ENCODE peak calls at places on chromosomes 12 and 14, in six cellular contexts. N is tibial artery, J is suprapubic skin, I is lung, E is fibroblast of the aortic adventitia, F is lower leg skin. Z is an unnamed sample.

GRCh38 chr14:35332517-35333346 is 40.5 kb downstream of the PSMA6 start:
- DNase-seq in N (no peak), J (no peak), I (no peak), E (peak; percentile 17), F (no peak), Z (no peak)

GRCh38 chr14:25006961-25007795 is 42.8 kb downstream of the STXBP6 start:
- DNase-seq in N (no peak), J (no peak), I (no peak), E (peak; percentile 86), F (no peak), Z (no peak)

GRCh38 chr12:89750821-89751227 is 42.2 kb upstream of the ATP2B1 start:
- DNase-seq in N (no peak), J (no peak), I (no peak), E (peak; percentile 47), F (no peak), Z (no peak)

GRCh38 chr12:32031109-32031508 is 71.9 kb downstream of the RESF1 start:
- DNase-seq in N (no peak), J (peak; percentile 12), I (no peak), E (peak; percentile 17), F (no peak), Z (no peak)

GRCh38 chr12:90510948-90511347 is 444.0 kb downstream of the CCER1 start:
- DNase-seq in N (no peak), J (no peak), I (no peak), E (no peak), F (no peak), Z (no peak)

GRCh38 chr12:46071335-46071734 is 81.0 kb upstream of the SCAF11 start:
- DNase-seq in N (no peak), J (no peak), I (no peak), E (no peak), F (no peak), Z (no peak)

GRCh38 chr12:47114481-47114892 is 34.7 kb upstream of the AMIGO2 start:
- DNase-seq in N (no peak), J (no peak), I (no peak), E (peak; percentile 14), F (no peak), Z (no peak)

GRCh38 chr12:58927112-58927511 is 6.8 kb upstream of the LRIG3 start:
- DNase-seq in N (no peak), J (no peak), I (no peak), E (no peak), F (no peak), Z (no peak)

GRCh38 chr14:63504628-63505027 is 38.5 kb downstream of the PPP2R5E start:
- DNase-seq in N (no peak), J (no peak), I (no peak), E (no peak), F (no peak), Z (no peak)

GRCh38 chr14:88013750-88014349 is 8.9 kb downstream of the GPR65 start:
- DNase-seq in N (peak; percentile 77), J (peak; percentile 83), I (peak; percentile 72), E (peak; percentile 78), F (peak; percentile 92), Z (no peak)

GRCh38 chr12:121580959-121581680 is at the start of gene KDM2B:
- DNase-seq in N (peak; percentile 48), J (no peak), I (no peak), E (peak; percentile 64), F (no peak), Z (no peak)

GRCh38 chr12:38056701-38057689 is 259.6 kb upstream of the ALG10B start:
- DNase-seq in N (no peak), J (no peak), I (no peak), E (no peak), F (no peak), Z (no peak)

GRCh38 chr12:79124385-79124784 is 259.8 kb downstream of the SYT1 start:
- DNase-seq in N (no peak), J (no peak), I (no peak), E (no peak), F (no peak), Z (no peak)

GRCh38 chr12:7933255-7933726 is 2.7 kb downstream of the SLC2A3 start:
- DNase-seq in N (peak; percentile 78), J (peak; percentile 86), I (peak; percentile 74), E (peak; percentile 96), F (peak; percentile 93), Z (peak; percentile 81)
- TF ChIP-seq CTCF in N (peak; percentile 71), J (peak; percentile 55), I (peak; percentile 34), E (peak; percentile 64), F (no peak), Z (peak; percentile 44)

GRCh38 chr12:62922539-62922938 is 12.4 kb downstream of the PPM1H start:
- DNase-seq in N (no peak), J (no peak), I (no peak), E (no peak), F (no peak), Z (no peak)
- H3K4me3 ChIP-seq in N (no peak overlapping the region), J (no peak overlapping the region), I (no peak overlapping the region), E (no peak overlapping the region), F (no peak overlapping the region), Z (no peak overlapping the region)

DNA sequence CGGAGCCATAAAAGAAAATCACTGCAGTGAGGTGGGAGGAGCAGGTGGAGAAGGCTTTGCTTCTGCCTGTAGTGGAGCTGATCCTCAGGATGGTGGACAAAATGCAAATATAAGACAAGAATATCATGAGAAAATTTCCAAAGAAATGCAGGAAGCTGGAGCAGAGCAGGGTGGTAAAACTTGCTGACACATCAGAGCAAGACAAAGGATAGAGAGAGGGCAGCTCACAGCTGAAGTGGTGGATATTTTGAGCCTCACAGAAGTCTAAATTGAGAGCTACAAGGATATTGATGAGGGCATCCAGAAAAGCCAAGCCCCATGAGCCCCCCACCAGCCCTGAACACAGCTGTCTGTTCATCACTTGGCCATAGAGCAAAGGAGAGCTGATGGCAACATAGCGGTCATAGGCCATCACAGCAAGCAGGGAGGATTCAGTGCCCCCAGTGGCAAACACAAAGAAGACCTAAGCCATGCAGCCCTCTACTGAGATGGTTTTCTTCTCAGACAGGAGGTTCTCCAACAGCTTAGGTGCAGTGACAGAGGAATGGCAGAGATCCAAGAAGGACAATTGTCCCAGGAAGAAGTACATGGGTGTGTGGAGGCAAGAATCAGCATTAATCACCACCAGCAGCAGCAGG is 30.0 kb upstream of the ANP32D start:
- DNase-seq in N (no peak), J (no peak), I (no peak), E (no peak), F (no peak), Z (no peak)
- TF ChIP-seq CTCF in N (no peak), J (no peak), I (no peak), E (no peak), F (no peak), Z (no peak)

DNA sequence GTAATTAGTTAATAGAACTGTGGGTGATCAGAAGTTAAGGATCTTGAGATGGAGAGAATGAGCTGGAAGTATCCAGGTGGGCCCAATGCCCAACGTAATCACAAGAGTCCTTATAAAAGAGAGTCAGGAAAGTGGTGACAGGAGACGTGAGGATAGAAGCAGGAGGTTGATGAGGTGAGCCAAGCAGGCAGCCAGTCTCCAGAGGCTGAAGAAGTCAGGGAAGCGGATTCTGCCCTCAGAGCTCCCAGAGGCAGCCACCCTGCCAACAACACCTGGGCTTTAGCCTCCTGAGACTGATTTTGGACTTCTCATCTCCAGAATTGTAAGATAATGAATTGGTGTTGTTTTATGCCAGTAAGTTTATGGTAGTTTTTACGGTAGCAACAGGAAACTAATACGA is 10.1 kb upstream of the SAV1 start:
- DNase-seq in N (no peak), J (no peak), I (no peak), E (no peak), F (no peak), Z (no peak)
- H3K4me3 ChIP-seq in N (no peak overlapping the region), J (no peak overlapping the region), I (no peak overlapping the region), E (no peak overlapping the region), F (no peak overlapping the region), Z (no peak overlapping the region)

DNA sequence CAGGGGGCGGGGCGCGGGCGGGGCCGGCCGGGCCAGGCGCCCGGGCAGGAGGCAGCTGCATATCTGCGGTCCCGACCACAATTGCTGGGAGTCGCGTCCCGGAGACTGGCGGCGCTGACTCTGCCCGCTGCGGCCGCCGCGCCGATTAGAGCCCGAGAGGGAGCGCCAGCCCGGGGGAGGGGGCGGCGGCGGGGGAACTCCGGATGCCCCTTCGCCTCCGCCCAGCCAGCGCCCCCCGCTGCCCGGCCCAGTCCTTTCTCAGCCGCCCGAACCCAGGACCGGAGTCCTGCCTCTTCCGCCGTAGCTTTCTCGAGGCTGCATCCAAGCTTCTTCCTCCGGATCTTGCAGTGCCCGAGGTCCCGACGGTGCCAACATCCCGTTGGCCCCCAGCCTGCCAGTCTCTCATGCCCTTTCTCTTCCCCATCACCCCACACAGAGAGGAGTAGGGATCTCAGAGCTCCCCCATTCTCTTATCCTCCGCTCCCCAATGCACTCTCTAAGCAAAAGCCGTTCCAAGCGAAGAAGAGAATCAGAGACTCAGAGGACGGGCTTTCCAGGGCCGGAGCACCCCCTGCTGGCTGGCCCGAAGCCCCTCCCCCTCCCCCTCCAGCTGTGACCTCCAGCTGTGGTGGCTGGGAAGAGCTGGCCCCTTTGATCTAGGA is 8.8 kb upstream of the SP7 start:
- DNase-seq in N (peak; percentile 74), J (peak; percentile 89), I (peak; percentile 65), E (peak; percentile 73), F (peak; percentile 95), Z (peak; percentile 86)
- TF ChIP-seq CTCF in N (peak; percentile 77), J (peak; percentile 50), I (peak; percentile 53), E (peak; percentile 79), F (no peak), Z (peak; percentile 86)

DNA sequence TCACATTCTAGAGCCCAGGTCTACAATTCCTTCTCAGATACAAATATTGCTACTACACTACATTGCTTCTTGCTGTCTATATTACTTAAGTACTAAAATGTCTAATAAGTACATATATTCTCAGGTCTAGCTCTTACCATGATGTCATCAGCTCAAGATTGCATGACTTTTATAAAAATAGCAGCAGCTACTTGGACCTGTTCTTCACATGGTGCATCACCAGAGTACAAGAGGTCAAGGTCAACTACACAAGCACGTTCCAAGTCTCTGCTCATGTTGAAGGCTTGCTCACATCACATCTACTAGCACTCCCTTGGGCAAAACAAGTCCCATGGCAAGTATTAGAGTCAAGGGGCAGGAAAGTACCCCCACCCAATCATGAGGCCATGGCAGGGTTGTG is 465.6 kb downstream of the MED13L start:
- DNase-seq in N (no peak), J (no peak), I (no peak), E (no peak), F (no peak), Z (no peak)
- H3K4me3 ChIP-seq in N (no peak overlapping the region), J (no peak overlapping the region), I (no peak overlapping the region), E (no peak overlapping the region), F (no peak overlapping the region), Z (no peak overlapping the region)

DNA sequence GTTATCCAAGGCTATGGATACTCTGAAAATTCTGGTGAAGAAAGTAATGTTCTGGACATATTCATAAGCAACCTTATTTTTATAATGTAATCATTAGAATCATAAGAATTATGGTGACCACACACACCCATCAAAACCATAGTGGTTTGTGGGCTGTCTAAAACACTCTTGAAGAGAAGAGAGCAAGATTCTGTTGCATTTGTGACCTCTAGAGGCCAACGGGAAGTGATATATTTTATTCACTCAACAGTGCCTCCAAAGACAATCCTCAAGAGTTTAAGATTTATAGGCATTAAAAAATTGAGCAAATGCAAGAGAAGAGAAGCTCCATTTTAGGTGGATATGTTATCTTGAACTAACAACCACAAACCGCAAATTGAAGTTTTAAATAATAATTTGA is 68.5 kb upstream of the LGR5 start:
- DNase-seq in N (no peak), J (no peak), I (no peak), E (peak; percentile 65), F (no peak), Z (no peak)
- TF ChIP-seq CTCF in N (peak; percentile 8), J (no peak), I (no peak), E (peak; percentile 37), F (no peak), Z (no peak)

Z was measured in coronary artery.